ENCODE peak calls at places on chromosomes 4 and X, in nine cellular contexts. A is GM23248; I is body of pancreas; K is progenitor cell of endocrine pancreas; B is natural killer cell; Y is heart left ventricle; V is suprapubic skin; Z is NCI-H1105; U is activated naive CD8-positive, alpha-beta T cell treated with anti-CD3 and anti-CD28 coated beads, Interleukin-2, amount 50 U/mL, for 16 hours. L is an unnamed sample.

GRCh38 chrX:47047989-47048388 is 30.3 kb upstream of the RGN start:
- DNase-seq in A (no peak), I (peak), K (no peak), B (no peak), Y (no peak), V (no peak), Z (no peak), U (no peak), L (no peak)

GRCh38 chr4:27176400-27176799 is 315.8 kb downstream of the STIM2 start:
- DNase-seq in A (peak), I (peak), K (no peak), B (no peak), Y (no peak), V (no peak), Z (peak), U (no peak), L (peak)

GRCh38 chrX:31547416-31547815 is 475.6 kb upstream of the FTHL17 start:
- DNase-seq in A (peak), I (no peak), K (no peak), B (no peak), Y (no peak), V (no peak), Z (no peak), U (no peak), L (no peak)

GRCh38 chrX:68978211-68978780 is 149.5 kb downstream of the EFNB1 start:
- DNase-seq in A (no peak), I (peak), K (no peak), B (no peak), Y (no peak), V (no peak), Z (no peak), U (no peak), L (no peak)

GRCh38 chr4:86934147-86934771 is 552 bp upstream of the AFF1 start:
- DNase-seq in A (peak), I (no peak), K (no peak), B (no peak), Y (no peak), V (no peak), Z (no peak), U (no peak), L (no peak)

GRCh38 chrX:130109429-130110378 is 593 bp downstream of the ELF4 start:
- DNase-seq in A (peak), I (peak), K (no peak), B (no peak), Y (no peak), V (no peak), Z (peak), U (no peak), L (no peak)

GRCh38 chr4:180436366-180436765 is 1806.8 kb upstream of the TENM3 start:
- DNase-seq in A (no peak), I (no peak), K (no peak), B (no peak), Y (no peak), V (no peak), Z (no peak), U (no peak), L (no peak)

GRCh38 chr4:107631568-107631967 is 88.5 kb downstream of the PAPSS1 start:
- DNase-seq in A (peak), I (peak), K (no peak), B (no peak), Y (peak), V (no peak), Z (no peak), U (no peak), L (no peak)

GRCh38 chr4:78298618-78299017 is 241.5 kb downstream of the FRAS1 start:
- DNase-seq in A (peak), I (no peak), K (no peak), B (no peak), Y (no peak), V (no peak), Z (no peak), U (no peak), L (no peak)

GRCh38 chrX:119694601-119695534 is 1.9 kb upstream of the SEPTIN6 start:
- DNase-seq in A (no peak), I (no peak), K (no peak), B (no peak), Y (peak), V (no peak), Z (no peak), U (no peak), L (no peak)

GRCh38 chrX:50779694-50780093 is 34.3 kb downstream of the SHROOM4 start:
- DNase-seq in A (peak), I (no peak), K (no peak), B (no peak), Y (no peak), V (no peak), Z (no peak), U (no peak), L (no peak)

GRCh38 chr4:171067422-171067821 is 745.8 kb upstream of the GALNTL6 start:
- DNase-seq in A (no peak), I (no peak), K (no peak), B (no peak), Y (no peak), V (no peak), Z (no peak), U (no peak), L (no peak)

GRCh38 chr4:38523524-38524448 is 140.2 kb upstream of the KLF3 start:
- DNase-seq in A (no peak), I (no peak), K (no peak), B (no peak), Y (no peak), V (no peak), Z (no peak), U (no peak), L (no peak)

GRCh38 chrX:46991664-46992063 is 79.4 kb downstream of the JADE3 start:
- DNase-seq in A (no peak), I (no peak), K (no peak), B (no peak), Y (no peak), V (no peak), Z (no peak), U (no peak), L (no peak)

GRCh38 chr4:44415251-44415650 is 33.4 kb downstream of the KCTD8 start:
- DNase-seq in A (no peak), I (no peak), K (no peak), B (no peak), Y (no peak), V (no peak), Z (no peak), U (no peak), L (no peak)

GRCh38 chrX:50100188-50100587 is 100.6 kb downstream of the AKAP4 start:
- DNase-seq in A (no peak), I (no peak), K (no peak), B (no peak), Y (no peak), V (no peak), Z (no peak), U (no peak), L (no peak)

GRCh38 chr4:24897639-24898038 is 15.2 kb downstream of the CCDC149 start:
- DNase-seq in A (no peak), I (no peak), K (no peak), B (no peak), Y (no peak), V (no peak), Z (no peak), U (no peak), L (no peak)

GRCh38 chrX:129593137-129593536 is 53.1 kb downstream of the OCRL start:
- DNase-seq in A (peak), I (no peak), K (no peak), B (no peak), Y (no peak), V (no peak), Z (no peak), U (no peak), L (no peak)

GRCh38 chr4:16205298-16206164 is 20.7 kb downstream of the TAPT1 start:
- DNase-seq in A (peak), I (no peak), K (no peak), B (no peak), Y (no peak), V (no peak), Z (peak), U (no peak), L (no peak)

GRCh38 chrX:132965461-132965860 is 7.0 kb upstream of the HS6ST2 start:
- DNase-seq in A (no peak), I (no peak), K (no peak), B (no peak), Y (no peak), V (no peak), Z (no peak), U (no peak), L (no peak)

GRCh38 chrX:80335062-80335830 is 85.0 kb upstream of the TENT5D start:
- DNase-seq in A (peak), I (peak), K (no peak), B (no peak), Y (peak), V (no peak), Z (peak), U (no peak), L (no peak)

GRCh38 chrX:24241822-24242648 is 71.8 kb downstream of the SUPT20HL2 start:
- DNase-seq in A (peak), I (peak), K (no peak), B (no peak), Y (peak), V (no peak), Z (peak), U (no peak), L (no peak)

GRCh38 chr4:152166567-152166966 is 369.3 kb downstream of the FBXW7 start:
- DNase-seq in A (peak), I (no peak), K (peak), B (no peak), Y (no peak), V (no peak), Z (no peak), U (no peak), L (no peak)

GRCh38 chr4:106312997-106313522 is 2.9 kb downstream of the TBCK start:
- DNase-seq in A (no peak), I (no peak), K (no peak), B (no peak), Y (no peak), V (no peak), Z (no peak), U (no peak), L (no peak)

GRCh38 chr4:124203613-124204284 is 508.8 kb downstream of the ANKRD50 start:
- DNase-seq in A (peak), I (no peak), K (no peak), B (no peak), Y (no peak), V (no peak), Z (no peak), U (no peak), L (no peak)

GRCh38 chr4:78756721-78757120 is 19.4 kb upstream of the BMP2K start:
- DNase-seq in A (no peak), I (no peak), K (no peak), B (no peak), Y (no peak), V (no peak), Z (no peak), U (no peak), L (no peak)

GRCh38 chrX:8274166-8274565 is 103.1 kb upstream of the VCX2 start:
- DNase-seq in A (no peak), I (no peak), K (no peak), B (no peak), Y (no peak), V (no peak), Z (no peak), U (no peak), L (no peak)

GRCh38 chr4:150578745-150579470 is 3.0 kb upstream of the MAB21L2 start:
- DNase-seq in A (peak), I (peak), K (no peak), B (no peak), Y (no peak), V (no peak), Z (no peak), U (no peak), L (no peak)